ENCODE peak calls at places on chromosomes 7 and 10, in six cellular contexts. One of them, this sample, is unnamed.

GRCh38 chr10:91077549-91078017 is 142.9 kb upstream of the PCGF5 start:
- DNase-seq in ovary: peak
- DNase-seq in kidney tubule cell: peak
- DNase-seq in MCF 10A: peak
- DNase-seq in AG08396: peak
- DNase-seq in left cardiac atrium: peak
- DNase-seq in this sample: peak

GRCh38 chr10:70726909-70727495 is 54.7 kb downstream of the ADAMTS14 start:
- DNase-seq in ovary: no peak
- DNase-seq in kidney tubule cell: no peak
- DNase-seq in MCF 10A: no peak
- DNase-seq in AG08396: no peak
- DNase-seq in left cardiac atrium: no peak
- DNase-seq in this sample: no peak

GRCh38 chr7:101781384-101781783 is 36.0 kb upstream of the CUX1 start:
- DNase-seq in ovary: no peak
- DNase-seq in kidney tubule cell: no peak
- DNase-seq in MCF 10A: no peak
- DNase-seq in AG08396: no peak
- DNase-seq in left cardiac atrium: no peak
- DNase-seq in this sample: no peak

GRCh38 chr10:99906470-99906869 is 103.3 kb downstream of the DNMBP start:
- DNase-seq in ovary: no peak
- DNase-seq in kidney tubule cell: peak
- DNase-seq in MCF 10A: peak
- DNase-seq in AG08396: peak
- DNase-seq in left cardiac atrium: peak
- DNase-seq in this sample: peak

GRCh38 chr10:118626953-118627352 is 31.5 kb upstream of the PRLHR start:
- DNase-seq in ovary: no peak
- DNase-seq in kidney tubule cell: no peak
- DNase-seq in MCF 10A: no peak
- DNase-seq in AG08396: no peak
- DNase-seq in left cardiac atrium: no peak
- DNase-seq in this sample: no peak

GRCh38 chr10:90430186-90430585 is 427.7 kb downstream of the HTR7 start:
- DNase-seq in ovary: no peak
- DNase-seq in kidney tubule cell: no peak
- DNase-seq in MCF 10A: no peak
- DNase-seq in AG08396: no peak
- DNase-seq in left cardiac atrium: no peak
- DNase-seq in this sample: no peak

GRCh38 chr7:156650042-156650441 is 9.5 kb downstream of the RNF32 start:
- DNase-seq in ovary: no peak
- DNase-seq in kidney tubule cell: peak
- DNase-seq in MCF 10A: no peak
- DNase-seq in AG08396: no peak
- DNase-seq in left cardiac atrium: no peak
- DNase-seq in this sample: peak

GRCh38 chr7:18552943-18553584 is 57.5 kb downstream of the HDAC9 start:
- DNase-seq in ovary: no peak
- DNase-seq in kidney tubule cell: no peak
- DNase-seq in MCF 10A: no peak
- DNase-seq in AG08396: no peak
- DNase-seq in left cardiac atrium: no peak
- DNase-seq in this sample: peak

GRCh38 chr10:91575044-91575610 is 57.7 kb downstream of the PPP1R3C start:
- DNase-seq in ovary: no peak
- DNase-seq in kidney tubule cell: no peak
- DNase-seq in MCF 10A: no peak
- DNase-seq in AG08396: no peak
- DNase-seq in left cardiac atrium: no peak
- DNase-seq in this sample: no peak

GRCh38 chr10:50503661-50504320 is 120.0 kb downstream of the SGMS1 start:
- DNase-seq in ovary: no peak
- DNase-seq in kidney tubule cell: peak
- DNase-seq in MCF 10A: peak
- DNase-seq in AG08396: no peak
- DNase-seq in left cardiac atrium: no peak
- DNase-seq in this sample: peak

GRCh38 chr7:45713669-45714520 is 139.7 kb downstream of the ADCY1 start:
- DNase-seq in ovary: no peak
- DNase-seq in kidney tubule cell: no peak
- DNase-seq in MCF 10A: no peak
- DNase-seq in AG08396: no peak
- DNase-seq in left cardiac atrium: no peak
- DNase-seq in this sample: no peak

GRCh38 chr7:147809785-147810184 is 780.8 kb upstream of the C7orf33 start:
- DNase-seq in ovary: no peak
- DNase-seq in kidney tubule cell: no peak
- DNase-seq in MCF 10A: no peak
- DNase-seq in AG08396: no peak
- DNase-seq in left cardiac atrium: no peak
- DNase-seq in this sample: no peak

GRCh38 chr7:82268632-82269031 is 174.9 kb downstream of the CACNA2D1 start:
- DNase-seq in ovary: no peak
- DNase-seq in kidney tubule cell: no peak
- DNase-seq in MCF 10A: no peak
- DNase-seq in AG08396: no peak
- DNase-seq in left cardiac atrium: no peak
- DNase-seq in this sample: no peak

GRCh38 chr10:126634915-126635314 is 35.6 kb downstream of the C10orf90 start:
- DNase-seq in ovary: no peak
- DNase-seq in kidney tubule cell: peak
- DNase-seq in MCF 10A: peak
- DNase-seq in AG08396: no peak
- DNase-seq in left cardiac atrium: no peak
- DNase-seq in this sample: peak

GRCh38 chr10:113438660-113439059 is 114.2 kb upstream of the HABP2 start:
- DNase-seq in ovary: no peak
- DNase-seq in kidney tubule cell: peak
- DNase-seq in MCF 10A: peak
- DNase-seq in AG08396: no peak
- DNase-seq in left cardiac atrium: no peak
- DNase-seq in this sample: peak

GRCh38 chr7:134886353-134887057 is 99.8 kb upstream of the AGBL3 start:
- DNase-seq in ovary: peak
- DNase-seq in kidney tubule cell: peak
- DNase-seq in MCF 10A: peak
- DNase-seq in AG08396: peak
- DNase-seq in left cardiac atrium: peak
- DNase-seq in this sample: no peak

GRCh38 chr10:4845766-4846165 is 19.8 kb downstream of the AKR1E2 start:
- DNase-seq in ovary: no peak
- DNase-seq in kidney tubule cell: no peak
- DNase-seq in MCF 10A: no peak
- DNase-seq in AG08396: peak
- DNase-seq in left cardiac atrium: no peak
- DNase-seq in this sample: no peak

GRCh38 chr7:4906682-4907081 is 23.2 kb upstream of the RADIL start:
- DNase-seq in ovary: no peak
- DNase-seq in kidney tubule cell: no peak
- DNase-seq in MCF 10A: no peak
- DNase-seq in AG08396: no peak
- DNase-seq in left cardiac atrium: no peak
- DNase-seq in this sample: no peak

GRCh38 chr7:26535483-26536069 is 243.9 kb downstream of the SNX10 start:
- DNase-seq in ovary: no peak
- DNase-seq in kidney tubule cell: no peak
- DNase-seq in MCF 10A: no peak
- DNase-seq in AG08396: no peak
- DNase-seq in left cardiac atrium: no peak
- DNase-seq in this sample: no peak

GRCh38 chr7:43318188-43318587 is 205.7 kb downstream of the HECW1 start:
- DNase-seq in ovary: no peak
- DNase-seq in kidney tubule cell: no peak
- DNase-seq in MCF 10A: no peak
- DNase-seq in AG08396: no peak
- DNase-seq in left cardiac atrium: no peak
- DNase-seq in this sample: no peak

GRCh38 chr10:49139000-49139865 is 5.4 kb upstream of the FAM170B start:
- DNase-seq in ovary: peak
- DNase-seq in kidney tubule cell: peak
- DNase-seq in MCF 10A: peak
- DNase-seq in AG08396: peak
- DNase-seq in left cardiac atrium: no peak
- DNase-seq in this sample: no peak

GRCh38 chr10:128463991-128464755 is 337.9 kb upstream of the MKI67 start:
- DNase-seq in ovary: no peak
- DNase-seq in kidney tubule cell: peak
- DNase-seq in MCF 10A: peak
- DNase-seq in AG08396: no peak
- DNase-seq in left cardiac atrium: no peak
- DNase-seq in this sample: peak

GRCh38 chr10:65194555-65194954 is 1673.4 kb downstream of the REEP3 start:
- DNase-seq in ovary: no peak
- DNase-seq in kidney tubule cell: peak
- DNase-seq in MCF 10A: peak
- DNase-seq in AG08396: no peak
- DNase-seq in left cardiac atrium: no peak
- DNase-seq in this sample: no peak

GRCh38 chr10:50326757-50327701 is 75.7 kb upstream of the ASAH2 start:
- DNase-seq in ovary: no peak
- DNase-seq in kidney tubule cell: peak
- DNase-seq in MCF 10A: peak
- DNase-seq in AG08396: peak
- DNase-seq in left cardiac atrium: peak
- DNase-seq in this sample: peak

GRCh38 chr7:75866129-75866496 is 12.7 kb upstream of the RHBDD2 start:
- DNase-seq in ovary: no peak
- DNase-seq in kidney tubule cell: no peak
- DNase-seq in MCF 10A: peak
- DNase-seq in AG08396: no peak
- DNase-seq in left cardiac atrium: no peak
- DNase-seq in this sample: no peak